ENCODE peak calls at places on chromosomes 5 and 9, in six cellular contexts. One of them, this sample, is unnamed.
A peak's percentile ranks its signal among the peaks of the same experiment; 100 is the strongest.

GRCh38 chr5:103532116-103532734 is 30.4 kb downstream of the NUDT12 start:
- DNase-seq in effector memory CD4-positive, alpha-beta T cell: no peak
- DNase-seq in transverse colon: no peak
- DNase-seq in CD8-positive, alpha-beta memory T cell: no peak
- DNase-seq in cardiac fibroblast: peak; percentile 69
- DNase-seq in foreskin fibroblast: no peak
- DNase-seq in this sample: no peak

GRCh38 chr5:132640613-132641012 is 17.4 kb upstream of the IL13 start:
- DNase-seq in CD8-positive, alpha-beta memory T cell: no peak
- DNase-seq in foreskin fibroblast: no peak
- DNase-seq in transverse colon: no peak
- DNase-seq in effector memory CD4-positive, alpha-beta T cell: no peak
- DNase-seq in cardiac fibroblast: no peak
- DNase-seq in this sample: no peak

GRCh38 chr5:119353686-119354366 is 2.0 kb upstream of the TNFAIP8 start:
- DNase-seq in effector memory CD4-positive, alpha-beta T cell: no peak
- DNase-seq in cardiac fibroblast: no peak
- DNase-seq in CD8-positive, alpha-beta memory T cell: no peak
- DNase-seq in foreskin fibroblast: no peak
- DNase-seq in transverse colon: no peak
- DNase-seq in this sample: no peak

GRCh38 chr9:114081441-114082016 is 3.4 kb upstream of the AMBP start:
- DNase-seq in effector memory CD4-positive, alpha-beta T cell: no peak
- DNase-seq in transverse colon: no peak
- DNase-seq in cardiac fibroblast: no peak
- DNase-seq in CD8-positive, alpha-beta memory T cell: no peak
- DNase-seq in foreskin fibroblast: no peak
- DNase-seq in this sample: no peak

GRCh38 chr5:143434261-143435206 is 31.0 kb upstream of the NR3C1 start:
- DNase-seq in CD8-positive, alpha-beta memory T cell: peak; percentile 75
- DNase-seq in transverse colon: no peak
- DNase-seq in effector memory CD4-positive, alpha-beta T cell: peak; percentile 51
- DNase-seq in foreskin fibroblast: no peak
- DNase-seq in cardiac fibroblast: peak; percentile 37
- DNase-seq in this sample: no peak

GRCh38 chr9:126327016-126327749 is 554 bp downstream of the MVB12B start:
- DNase-seq in CD8-positive, alpha-beta memory T cell: peak; percentile 51
- DNase-seq in cardiac fibroblast: no peak
- DNase-seq in transverse colon: no peak
- DNase-seq in foreskin fibroblast: no peak
- DNase-seq in effector memory CD4-positive, alpha-beta T cell: no peak
- DNase-seq in this sample: no peak

GRCh38 chr9:112719696-112720095 is 1.8 kb upstream of the INIP start:
- DNase-seq in CD8-positive, alpha-beta memory T cell: no peak
- DNase-seq in cardiac fibroblast: peak; percentile 22
- DNase-seq in foreskin fibroblast: no peak
- DNase-seq in transverse colon: no peak
- DNase-seq in effector memory CD4-positive, alpha-beta T cell: no peak
- DNase-seq in this sample: no peak

GRCh38 chr5:60652206-60652605 is 47.8 kb downstream of the DEPDC1B start:
- DNase-seq in transverse colon: no peak
- DNase-seq in effector memory CD4-positive, alpha-beta T cell: no peak
- DNase-seq in foreskin fibroblast: peak; percentile 85
- DNase-seq in CD8-positive, alpha-beta memory T cell: no peak
- DNase-seq in cardiac fibroblast: peak; percentile 93
- DNase-seq in this sample: peak; percentile 82

GRCh38 chr9:90813011-90813410 is 11.4 kb downstream of the SYK start:
- DNase-seq in transverse colon: no peak
- DNase-seq in CD8-positive, alpha-beta memory T cell: no peak
- DNase-seq in effector memory CD4-positive, alpha-beta T cell: no peak
- DNase-seq in foreskin fibroblast: no peak
- DNase-seq in cardiac fibroblast: no peak
- DNase-seq in this sample: no peak

GRCh38 chr9:11269036-11269435 is 656.2 kb upstream of the PTPRD start:
- DNase-seq in CD8-positive, alpha-beta memory T cell: no peak
- DNase-seq in foreskin fibroblast: no peak
- DNase-seq in effector memory CD4-positive, alpha-beta T cell: no peak
- DNase-seq in cardiac fibroblast: peak; percentile 2
- DNase-seq in transverse colon: no peak
- DNase-seq in this sample: no peak

GRCh38 chr9:103649086-103649485 is 445.0 kb upstream of the SMC2 start:
- DNase-seq in effector memory CD4-positive, alpha-beta T cell: no peak
- DNase-seq in cardiac fibroblast: no peak
- DNase-seq in CD8-positive, alpha-beta memory T cell: no peak
- DNase-seq in transverse colon: no peak
- DNase-seq in foreskin fibroblast: no peak
- DNase-seq in this sample: no peak

GRCh38 chr9:138038244-138038671 is 160.7 kb downstream of the CACNA1B start:
- DNase-seq in transverse colon: no peak
- DNase-seq in foreskin fibroblast: no peak
- DNase-seq in cardiac fibroblast: no peak
- DNase-seq in CD8-positive, alpha-beta memory T cell: no peak
- DNase-seq in effector memory CD4-positive, alpha-beta T cell: no peak
- DNase-seq in this sample: no peak

GRCh38 chr9:128192601-128193371 is 1.4 kb upstream of the CIZ1 start:
- DNase-seq in foreskin fibroblast: peak; percentile 76
- DNase-seq in cardiac fibroblast: peak; percentile 88
- DNase-seq in effector memory CD4-positive, alpha-beta T cell: peak; percentile 33
- DNase-seq in CD8-positive, alpha-beta memory T cell: peak; percentile 52
- DNase-seq in transverse colon: peak; percentile 92
- DNase-seq in this sample: peak; percentile 82

GRCh38 chr5:157085930-157086329 is 22.9 kb downstream of the HAVCR2 start:
- DNase-seq in cardiac fibroblast: no peak
- DNase-seq in foreskin fibroblast: no peak
- DNase-seq in transverse colon: no peak
- DNase-seq in CD8-positive, alpha-beta memory T cell: no peak
- DNase-seq in effector memory CD4-positive, alpha-beta T cell: no peak
- DNase-seq in this sample: no peak

GRCh38 chr9:3677541-3677940 is 151.7 kb upstream of the RFX3 start:
- DNase-seq in foreskin fibroblast: no peak
- DNase-seq in CD8-positive, alpha-beta memory T cell: no peak
- DNase-seq in cardiac fibroblast: no peak
- DNase-seq in effector memory CD4-positive, alpha-beta T cell: no peak
- DNase-seq in transverse colon: no peak
- DNase-seq in this sample: no peak

GRCh38 chr9:108484468-108484867 is 371.3 kb downstream of the ACTL7B start:
- DNase-seq in transverse colon: no peak
- DNase-seq in CD8-positive, alpha-beta memory T cell: no peak
- DNase-seq in effector memory CD4-positive, alpha-beta T cell: no peak
- DNase-seq in foreskin fibroblast: no peak
- DNase-seq in cardiac fibroblast: no peak
- DNase-seq in this sample: no peak

GRCh38 chr9:124657526-124657925 is 113.6 kb downstream of the NR6A1 start:
- DNase-seq in CD8-positive, alpha-beta memory T cell: no peak
- DNase-seq in transverse colon: no peak
- DNase-seq in foreskin fibroblast: no peak
- DNase-seq in effector memory CD4-positive, alpha-beta T cell: no peak
- DNase-seq in cardiac fibroblast: no peak
- DNase-seq in this sample: no peak

GRCh38 chr9:34995288-34996060 is 5.9 kb downstream of the DNAJB5 start:
- DNase-seq in foreskin fibroblast: peak; percentile 41
- DNase-seq in transverse colon: no peak
- DNase-seq in CD8-positive, alpha-beta memory T cell: no peak
- DNase-seq in cardiac fibroblast: peak; percentile 90
- DNase-seq in effector memory CD4-positive, alpha-beta T cell: no peak
- DNase-seq in this sample: peak; percentile 8

GRCh38 chr9:71647094-71647591 is 121.2 kb downstream of the CEMIP2 start:
- DNase-seq in CD8-positive, alpha-beta memory T cell: no peak
- DNase-seq in transverse colon: peak; percentile 79
- DNase-seq in foreskin fibroblast: peak; percentile 52
- DNase-seq in effector memory CD4-positive, alpha-beta T cell: no peak
- DNase-seq in cardiac fibroblast: peak; percentile 85
- DNase-seq in this sample: peak; percentile 85

GRCh38 chr5:177131019-177131320 is 2.6 kb upstream of the NSD1 start:
- DNase-seq in transverse colon: no peak
- DNase-seq in CD8-positive, alpha-beta memory T cell: no peak
- DNase-seq in effector memory CD4-positive, alpha-beta T cell: no peak
- DNase-seq in cardiac fibroblast: no peak
- DNase-seq in foreskin fibroblast: no peak
- DNase-seq in this sample: no peak

GRCh38 chr5:37836173-37837100 is 3.4 kb downstream of the GDNF start:
- DNase-seq in effector memory CD4-positive, alpha-beta T cell: no peak
- DNase-seq in transverse colon: no peak
- DNase-seq in foreskin fibroblast: peak; percentile 23
- DNase-seq in cardiac fibroblast: peak; percentile 55
- DNase-seq in CD8-positive, alpha-beta memory T cell: no peak
- DNase-seq in this sample: peak; percentile 53

GRCh38 chr5:16849821-16850220 is 86.3 kb downstream of the MYO10 start:
- DNase-seq in CD8-positive, alpha-beta memory T cell: no peak
- DNase-seq in foreskin fibroblast: no peak
- DNase-seq in effector memory CD4-positive, alpha-beta T cell: no peak
- DNase-seq in cardiac fibroblast: no peak
- DNase-seq in transverse colon: no peak
- DNase-seq in this sample: no peak

GRCh38 chr9:121603028-121603427 is 48.4 kb upstream of the DAB2IP start:
- DNase-seq in effector memory CD4-positive, alpha-beta T cell: no peak
- DNase-seq in foreskin fibroblast: peak; percentile 26
- DNase-seq in transverse colon: no peak
- DNase-seq in CD8-positive, alpha-beta memory T cell: no peak
- DNase-seq in cardiac fibroblast: no peak
- DNase-seq in this sample: no peak

GRCh38 chr9:121607434-121608248 is 43.8 kb upstream of the DAB2IP start:
- DNase-seq in transverse colon: no peak
- DNase-seq in CD8-positive, alpha-beta memory T cell: no peak
- DNase-seq in effector memory CD4-positive, alpha-beta T cell: no peak
- DNase-seq in foreskin fibroblast: no peak
- DNase-seq in cardiac fibroblast: peak; percentile 28
- DNase-seq in this sample: no peak

GRCh38 chr9:121601234-121601633 is 50.2 kb upstream of the DAB2IP start:
- DNase-seq in CD8-positive, alpha-beta memory T cell: no peak
- DNase-seq in effector memory CD4-positive, alpha-beta T cell: no peak
- DNase-seq in cardiac fibroblast: peak; percentile 49
- DNase-seq in foreskin fibroblast: peak; percentile 28
- DNase-seq in transverse colon: no peak
- DNase-seq in this sample: no peak

GRCh38 chr9:121604242-121604641 is 47.2 kb upstream of the DAB2IP start:
- DNase-seq in cardiac fibroblast: no peak
- DNase-seq in CD8-positive, alpha-beta memory T cell: no peak
- DNase-seq in transverse colon: no peak
- DNase-seq in effector memory CD4-positive, alpha-beta T cell: no peak
- DNase-seq in foreskin fibroblast: no peak
- DNase-seq in this sample: no peak

DNA sequence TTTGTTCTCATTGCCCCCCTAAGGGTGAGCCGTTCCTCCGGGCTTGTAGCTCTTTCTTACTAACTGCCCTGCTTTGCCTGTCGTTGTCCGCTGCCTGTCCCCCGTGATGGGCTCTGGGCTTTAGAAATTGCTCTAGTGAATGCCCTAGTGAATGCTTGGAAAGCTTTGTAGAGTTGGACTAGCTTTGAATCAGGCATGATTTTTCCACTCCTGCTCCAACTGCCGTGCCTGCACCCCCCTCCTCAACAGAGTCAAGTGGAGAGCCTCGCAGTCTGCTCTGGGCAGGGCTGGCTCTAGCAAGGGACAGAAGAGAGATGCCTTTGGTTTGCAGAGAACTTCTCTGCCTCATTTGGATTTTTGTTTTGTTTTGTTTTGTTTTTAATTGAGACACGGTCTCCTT is 46.8 kb upstream of the DAB2IP start:
- DNase-seq in transverse colon: no peak
- DNase-seq in cardiac fibroblast: no peak
- DNase-seq in effector memory CD4-positive, alpha-beta T cell: no peak
- DNase-seq in CD8-positive, alpha-beta memory T cell: no peak
- DNase-seq in foreskin fibroblast: no peak
- DNase-seq in this sample: no peak
- H3K4me3 ChIP-seq in transverse colon: no peak overlapping the region
- H3K4me3 ChIP-seq in cardiac fibroblast: no peak overlapping the region
- H3K4me3 ChIP-seq in effector memory CD4-positive, alpha-beta T cell: no peak overlapping the region
- H3K4me3 ChIP-seq in CD8-positive, alpha-beta memory T cell: no peak overlapping the region
- H3K4me3 ChIP-seq in foreskin fibroblast: no peak overlapping the region
- H3K4me3 ChIP-seq in this sample: no peak overlapping the region

GRCh38 chr5:149414405-149415244 is 35.5 kb upstream of the IL17B start:
- DNase-seq in effector memory CD4-positive, alpha-beta T cell: no peak
- DNase-seq in foreskin fibroblast: no peak
- DNase-seq in CD8-positive, alpha-beta memory T cell: no peak
- DNase-seq in transverse colon: no peak
- DNase-seq in cardiac fibroblast: peak; percentile 93
- DNase-seq in this sample: peak; percentile 67

GRCh38 chr5:149411738-149412519 is 32.8 kb upstream of the IL17B start:
- DNase-seq in cardiac fibroblast: peak; percentile 6
- DNase-seq in foreskin fibroblast: no peak
- DNase-seq in CD8-positive, alpha-beta memory T cell: no peak
- DNase-seq in effector memory CD4-positive, alpha-beta T cell: no peak
- DNase-seq in transverse colon: no peak
- DNase-seq in this sample: no peak

GRCh38 chr5:149410721-149411432 is 31.8 kb upstream of the IL17B start:
- DNase-seq in CD8-positive, alpha-beta memory T cell: no peak
- DNase-seq in transverse colon: no peak
- DNase-seq in foreskin fibroblast: no peak
- DNase-seq in effector memory CD4-positive, alpha-beta T cell: no peak
- DNase-seq in cardiac fibroblast: peak; percentile 56
- DNase-seq in this sample: no peak

GRCh38 chr5:149413477-149414210 is 34.6 kb upstream of the IL17B start:
- DNase-seq in CD8-positive, alpha-beta memory T cell: no peak
- DNase-seq in effector memory CD4-positive, alpha-beta T cell: no peak
- DNase-seq in foreskin fibroblast: no peak
- DNase-seq in transverse colon: no peak
- DNase-seq in cardiac fibroblast: peak; percentile 13
- DNase-seq in this sample: no peak

GRCh38 chr5:149412783-149413476 is 33.8 kb upstream of the IL17B start:
- DNase-seq in foreskin fibroblast: no peak
- DNase-seq in transverse colon: no peak
- DNase-seq in cardiac fibroblast: peak; percentile 45
- DNase-seq in effector memory CD4-positive, alpha-beta T cell: no peak
- DNase-seq in CD8-positive, alpha-beta memory T cell: no peak
- DNase-seq in this sample: no peak
- H3K4me3 ChIP-seq in foreskin fibroblast: no peak overlapping the region
- H3K4me3 ChIP-seq in transverse colon: peak overlapping the region; percentile 22
- H3K4me3 ChIP-seq in cardiac fibroblast: no peak overlapping the region
- H3K4me3 ChIP-seq in effector memory CD4-positive, alpha-beta T cell: no peak overlapping the region
- H3K4me3 ChIP-seq in CD8-positive, alpha-beta memory T cell: no peak overlapping the region
- H3K4me3 ChIP-seq in this sample: no peak overlapping the region

GRCh38 chr5:73446631-73447233 is 1.8 kb downstream of the FOXD1 start:
- DNase-seq in foreskin fibroblast: no peak
- DNase-seq in transverse colon: no peak
- DNase-seq in effector memory CD4-positive, alpha-beta T cell: no peak
- DNase-seq in CD8-positive, alpha-beta memory T cell: no peak
- DNase-seq in cardiac fibroblast: peak; percentile 20
- DNase-seq in this sample: peak; percentile 17
- H3K4me3 ChIP-seq in foreskin fibroblast: peak overlapping the region; percentile 82
- H3K4me3 ChIP-seq in transverse colon: no peak overlapping the region
- H3K4me3 ChIP-seq in effector memory CD4-positive, alpha-beta T cell: peak overlapping the region; percentile 24
- H3K4me3 ChIP-seq in CD8-positive, alpha-beta memory T cell: no peak overlapping the region
- H3K4me3 ChIP-seq in cardiac fibroblast: peak overlapping the region; percentile 57
- H3K4me3 ChIP-seq in this sample: peak overlapping the region; percentile 94

GRCh38 chr5:74630387-74631087 is 10.0 kb downstream of the ENC1 start:
- DNase-seq in CD8-positive, alpha-beta memory T cell: peak; percentile 51
- DNase-seq in effector memory CD4-positive, alpha-beta T cell: no peak
- DNase-seq in cardiac fibroblast: peak; percentile 96
- DNase-seq in foreskin fibroblast: peak; percentile 83
- DNase-seq in transverse colon: no peak
- DNase-seq in this sample: peak; percentile 96
- H3K4me3 ChIP-seq in CD8-positive, alpha-beta memory T cell: no peak overlapping the region
- H3K4me3 ChIP-seq in effector memory CD4-positive, alpha-beta T cell: no peak overlapping the region
- H3K4me3 ChIP-seq in cardiac fibroblast: no peak overlapping the region
- H3K4me3 ChIP-seq in foreskin fibroblast: no peak overlapping the region
- H3K4me3 ChIP-seq in transverse colon: no peak overlapping the region
- H3K4me3 ChIP-seq in this sample: no peak overlapping the region

This sample was measured in astrocyte of the spinal cord.